ENCODE peak calls at places on chromosomes 11 and 22, in eight cellular contexts. I is RWPE1; P is ureter; X is posterior cingulate gyrus; O is activated CD4-positive, alpha-beta T cell treated with anti-CD3 and anti-CD28 coated beads for 36 hours; B is T-cell; D is naive B cell; Z is EH. Y is an unnamed sample.

GRCh38 chr22:46525681-46526483 is 11.5 kb downstream of the CELSR1 start:
- DNase-seq in B (no peak), I (peak), Z (no peak), X (no peak), O (no peak), D (no peak), P (no peak), Y (peak)

GRCh38 chr11:44032304-44033085 is 15.3 kb upstream of the ACCSL start:
- DNase-seq in O (no peak), Z (peak), P (peak), B (no peak), X (peak), I (no peak), D (no peak), Y (no peak)

GRCh38 chr22:38272373-38273134 is at the start of gene TMEM184B:
- DNase-seq in Z (peak), D (peak), B (peak), X (peak), O (peak), I (peak), P (peak), Y (no peak)

GRCh38 chr11:134516529-134516928 is 104.5 kb upstream of the B3GAT1 start:
- DNase-seq in P (peak), O (no peak), I (no peak), Z (no peak), X (peak), B (no peak), D (no peak), Y (peak)

GRCh38 chr22:17303840-17304779 is 65.2 kb upstream of the CECR2 start:
- DNase-seq in O (peak), X (no peak), I (no peak), D (peak), B (peak), P (peak), Z (no peak), Y (no peak)

GRCh38 chr22:38609371-38609770 is 39.4 kb upstream of the DMC1 start:
- DNase-seq in B (no peak), I (no peak), P (no peak), D (no peak), X (no peak), O (no peak), Z (no peak), Y (no peak)

GRCh38 chr11:116731097-116731761 is 41.6 kb downstream of the BUD13 start:
- DNase-seq in D (no peak), B (no peak), I (no peak), O (no peak), P (no peak), Z (peak), X (peak), Y (no peak)

GRCh38 chr11:8613036-8613435 is 19.0 kb upstream of the STK33 start:
- DNase-seq in P (no peak), B (no peak), D (no peak), O (no peak), X (no peak), I (no peak), Z (no peak), Y (no peak)

GRCh38 chr11:118524757-118525465 is 2.4 kb upstream of the TTC36 start:
- DNase-seq in O (no peak), I (no peak), Z (no peak), B (no peak), P (no peak), X (no peak), D (no peak), Y (no peak)

GRCh38 chr22:30290679-30291333 is 1.5 kb upstream of the CASTOR1 start:
- DNase-seq in I (peak), Z (peak), B (no peak), O (no peak), X (peak), D (no peak), P (peak), Y (no peak)

GRCh38 chr11:61362542-61362875 is 335 bp downstream of the TMEM138 start:
- DNase-seq in O (peak), I (peak), X (no peak), Z (peak), B (peak), D (no peak), P (no peak), Y (no peak)

GRCh38 chr22:38834215-38834953 is 9.4 kb downstream of the NPTXR start:
- DNase-seq in P (no peak), X (no peak), D (no peak), I (no peak), O (no peak), B (no peak), Z (no peak), Y (peak)

GRCh38 chr11:75199412-75199955 is 41.1 kb upstream of the TPBGL start:
- DNase-seq in I (no peak), P (no peak), D (no peak), X (no peak), Z (no peak), O (no peak), B (no peak), Y (no peak)

GRCh38 chr22:32469799-32470212 is 4.8 kb upstream of the FBXO7 start:
- DNase-seq in O (peak), P (no peak), B (no peak), X (peak), I (no peak), Z (peak), D (no peak), Y (no peak)

GRCh38 chr22:49042877-49043859 is 784.5 kb downstream of the BRD1 start:
- DNase-seq in X (no peak), P (no peak), B (no peak), Z (no peak), O (no peak), I (no peak), D (no peak), Y (no peak)

GRCh38 chr11:67119577-67120391 is 721 bp downstream of the KDM2A start:
- DNase-seq in X (peak), Z (peak), I (peak), O (peak), B (no peak), P (no peak), D (peak), Y (no peak)

GRCh38 chr11:63813035-63813562 is at the start of gene SPINDOC:
- DNase-seq in Z (peak), X (peak), B (peak), I (peak), P (peak), D (peak), O (peak), Y (no peak)

GRCh38 chr11:437228-437870 is 4.5 kb downstream of the ANO9 start:
- DNase-seq in Z (no peak), I (no peak), X (no peak), B (no peak), P (no peak), D (no peak), O (no peak), Y (no peak)

GRCh38 chr11:45468265-45468856 is 182.2 kb upstream of the SYT13 start:
- DNase-seq in X (no peak), B (no peak), O (no peak), P (no peak), I (no peak), D (no peak), Z (peak), Y (no peak)

Y was measured in RWPE2.